ENCODE peak calls at places on chromosomes 5 and 9, in ten cellular contexts. B is lower leg skin; S is foreskin fibroblast; O is CD8-positive, alpha-beta T cell; K is progenitor cell of endocrine pancreas; X is epithelial cell of esophagus; Y is transverse colon; Z is MCF 10A; C is right atrium auricular region; H is fibroblast of pulmonary artery. I is an unnamed sample.

GRCh38 chr9:91415290-91415689 is 8.3 kb downstream of the NFIL3 start:
- DNase-seq in B (no peak), S (no peak), O (no peak), K (no peak), X (no peak), Y (no peak), Z (no peak), C (no peak), H (no peak), I (no peak)

GRCh38 chr5:161507591-161507990 is 38.9 kb downstream of the GABRB2 start:
- DNase-seq in B (no peak), S (no peak), O (no peak), K (no peak), X (peak), Y (no peak), Z (peak), C (no peak), H (no peak), I (no peak)

GRCh38 chr9:126399251-126399650 is 72.6 kb downstream of the MVB12B start:
- DNase-seq in B (no peak), S (no peak), O (no peak), K (no peak), X (no peak), Y (no peak), Z (no peak), C (no peak), H (no peak), I (no peak)

GRCh38 chr5:13115476-13115875 is 829.0 kb downstream of the DNAH5 start:
- DNase-seq in B (no peak), S (no peak), O (no peak), K (no peak), X (peak), Y (no peak), Z (peak), C (no peak), H (no peak), I (no peak)

GRCh38 chr9:79325501-79325900 is 246.3 kb upstream of the TLE4 start:
- DNase-seq in B (no peak), S (no peak), O (no peak), K (no peak), X (peak), Y (no peak), Z (no peak), C (no peak), H (no peak), I (no peak)

GRCh38 chr9:91085499-91086291 is 276.0 kb downstream of the AUH start:
- DNase-seq in B (no peak), S (no peak), O (no peak), K (no peak), X (peak), Y (no peak), Z (peak), C (no peak), H (peak), I (no peak)

GRCh38 chr9:93085676-93086075 is 10.3 kb upstream of the CARD19 start:
- DNase-seq in B (no peak), S (no peak), O (no peak), K (no peak), X (no peak), Y (no peak), Z (no peak), C (no peak), H (no peak), I (no peak)

GRCh38 chr5:112390327-112390726 is 28.8 kb downstream of the EPB41L4A start:
- DNase-seq in B (no peak), S (no peak), O (no peak), K (peak), X (peak), Y (peak), Z (no peak), C (no peak), H (no peak), I (no peak)

GRCh38 chr9:38671372-38671731 is 48.6 kb downstream of the FAM240B start:
- DNase-seq in B (no peak), S (no peak), O (no peak), K (no peak), X (no peak), Y (no peak), Z (no peak), C (peak), H (no peak), I (no peak)

GRCh38 chr9:5448461-5448860 is 1.9 kb upstream of the CD274 start:
- DNase-seq in B (no peak), S (no peak), O (no peak), K (no peak), X (no peak), Y (no peak), Z (no peak), C (no peak), H (no peak), I (no peak)

GRCh38 chr9:130294664-130295063 is 29.1 kb downstream of the HMCN2 start:
- DNase-seq in B (no peak), S (no peak), O (no peak), K (no peak), X (no peak), Y (no peak), Z (no peak), C (no peak), H (no peak), I (no peak)

GRCh38 chr5:14807471-14807870 is 64.1 kb downstream of the ANKH start:
- DNase-seq in B (no peak), S (no peak), O (no peak), K (no peak), X (no peak), Y (no peak), Z (no peak), C (no peak), H (no peak), I (no peak)

GRCh38 chr9:35078066-35078465 is 1.7 kb downstream of the FANCG start:
- DNase-seq in B (no peak), S (no peak), O (no peak), K (no peak), X (no peak), Y (no peak), Z (no peak), C (no peak), H (no peak), I (no peak)

GRCh38 chr5:149205625-149206523 is 64.6 kb downstream of the ABLIM3 start:
- DNase-seq in B (no peak), S (peak), O (no peak), K (no peak), X (peak), Y (no peak), Z (peak), C (peak), H (peak), I (no peak)

GRCh38 chr5:151026088-151026487 is 5.7 kb downstream of the GPX3 start:
- DNase-seq in B (no peak), S (no peak), O (no peak), K (no peak), X (no peak), Y (no peak), Z (no peak), C (no peak), H (no peak), I (no peak)

GRCh38 chr9:88992556-88992955 is 1.3 kb downstream of the S1PR3 start:
- DNase-seq in B (no peak), S (no peak), O (no peak), K (no peak), X (no peak), Y (no peak), Z (no peak), C (peak), H (no peak), I (no peak)

GRCh38 chr5:108386345-108387061 is 4.6 kb upstream of the FBXL17 start:
- DNase-seq in B (no peak), S (peak), O (no peak), K (no peak), X (peak), Y (no peak), Z (no peak), C (no peak), H (peak), I (no peak)

GRCh38 chr9:34125681-34126206 is 754 bp downstream of the DCAF12 start:
- DNase-seq in B (no peak), S (peak), O (no peak), K (no peak), X (peak), Y (peak), Z (peak), C (no peak), H (peak), I (no peak)

GRCh38 chr5:167244583-167244982 is 1046.9 kb upstream of the WWC1 start:
- DNase-seq in B (no peak), S (no peak), O (no peak), K (no peak), X (peak), Y (no peak), Z (peak), C (no peak), H (peak), I (no peak)

GRCh38 chr5:68015381-68015780 is 200.2 kb upstream of the PIK3R1 start:
- DNase-seq in B (no peak), S (no peak), O (no peak), K (no peak), X (no peak), Y (no peak), Z (no peak), C (no peak), H (no peak), I (no peak)

GRCh38 chr5:139382371-139382770 is 726 bp downstream of the SLC23A1 start:
- DNase-seq in B (no peak), S (no peak), O (no peak), K (no peak), X (no peak), Y (peak), Z (no peak), C (no peak), H (no peak), I (no peak)

GRCh38 chr5:149447373-149448367 is 68.6 kb upstream of the IL17B start:
- DNase-seq in B (no peak), S (no peak), O (no peak), K (no peak), X (no peak), Y (no peak), Z (peak), C (no peak), H (peak), I (no peak)

GRCh38 chr5:17248999-17249634 is 31.7 kb downstream of the BASP1 start:
- DNase-seq in B (peak), S (peak), O (no peak), K (no peak), X (peak), Y (no peak), Z (peak), C (peak), H (peak), I (no peak)

GRCh38 chr5:147417133-147417813 is 92.6 kb downstream of the DPYSL3 start:
- DNase-seq in B (peak), S (no peak), O (no peak), K (no peak), X (peak), Y (peak), Z (peak), C (peak), H (peak), I (no peak)

GRCh38 chr9:113708821-113709713 is 167.0 kb upstream of the ZNF618 start:
- DNase-seq in B (no peak), S (no peak), O (no peak), K (no peak), X (peak), Y (no peak), Z (no peak), C (no peak), H (no peak), I (peak)

GRCh38 chr9:127252405-127253093 is 12.0 kb upstream of the GARNL3 start:
- DNase-seq in B (no peak), S (no peak), O (no peak), K (no peak), X (peak), Y (no peak), Z (peak), C (no peak), H (no peak), I (no peak)

GRCh38 chr9:121688681-121689080 is 37.2 kb downstream of the DAB2IP start:
- DNase-seq in B (no peak), S (no peak), O (no peak), K (no peak), X (no peak), Y (no peak), Z (no peak), C (no peak), H (no peak), I (no peak)

GRCh38 chr9:121690316-121690715 is 38.9 kb downstream of the DAB2IP start:
- DNase-seq in B (no peak), S (no peak), O (no peak), K (no peak), X (no peak), Y (no peak), Z (no peak), C (no peak), H (no peak), I (no peak)

GRCh38 chr9:121690766-121691165 is 39.3 kb downstream of the DAB2IP start:
- DNase-seq in B (no peak), S (no peak), O (no peak), K (no peak), X (no peak), Y (no peak), Z (no peak), C (no peak), H (no peak), I (no peak)

GRCh38 chr9:121688149-121688680 is 36.8 kb downstream of the DAB2IP start:
- DNase-seq in B (no peak), S (no peak), O (no peak), K (no peak), X (no peak), Y (no peak), Z (no peak), C (no peak), H (no peak), I (no peak)

GRCh38 chr9:121689461-121690157 is 38.2 kb downstream of the DAB2IP start:
- DNase-seq in B (no peak), S (no peak), O (no peak), K (no peak), X (no peak), Y (no peak), Z (no peak), C (no peak), H (no peak), I (no peak)
- TF ChIP-seq CTCF in B (no peak), S (no peak), O (no peak), K (no peak), X (no peak), Y (no peak), Z (no peak), C (no peak), H (no peak), I (no peak)

GRCh38 chr9:120713257-120714087 is 798 bp downstream of the MEGF9 start:
- DNase-seq in B (no peak), S (no peak), O (no peak), K (peak), X (peak), Y (peak), Z (peak), C (no peak), H (no peak), I (no peak)
- TF ChIP-seq CTCF in B (no peak), S (no peak), O (no peak), K (peak), X (peak), Y (peak), Z (no peak), C (no peak), H (peak), I (peak)

DNA sequence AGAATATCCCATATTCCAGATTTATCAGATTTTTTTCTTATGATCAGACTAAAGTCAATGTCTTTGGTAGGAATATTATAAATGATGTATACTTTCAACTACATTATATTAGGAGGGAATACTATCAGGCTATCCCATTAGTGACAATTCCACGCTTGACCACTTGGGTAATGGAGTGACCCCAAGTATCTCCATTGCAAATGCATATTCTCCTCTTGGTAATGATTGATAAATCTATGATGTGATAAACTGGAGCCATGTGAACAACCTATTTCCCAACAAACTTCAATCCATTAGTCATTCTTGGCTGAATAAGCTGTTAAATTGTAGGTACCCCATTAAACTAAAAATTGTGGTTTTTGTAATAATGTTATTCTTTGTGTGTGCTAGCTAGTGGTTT is 12.2 kb upstream of the MPDZ start:
- DNase-seq in B (no peak), S (no peak), O (no peak), K (no peak), X (no peak), Y (no peak), Z (no peak), C (no peak), H (no peak), I (no peak)
- TF ChIP-seq CTCF in B (no peak), S (no peak), O (no peak), K (peak), X (no peak), Y (no peak), Z (no peak), C (no peak), H (no peak), I (peak)

DNA sequence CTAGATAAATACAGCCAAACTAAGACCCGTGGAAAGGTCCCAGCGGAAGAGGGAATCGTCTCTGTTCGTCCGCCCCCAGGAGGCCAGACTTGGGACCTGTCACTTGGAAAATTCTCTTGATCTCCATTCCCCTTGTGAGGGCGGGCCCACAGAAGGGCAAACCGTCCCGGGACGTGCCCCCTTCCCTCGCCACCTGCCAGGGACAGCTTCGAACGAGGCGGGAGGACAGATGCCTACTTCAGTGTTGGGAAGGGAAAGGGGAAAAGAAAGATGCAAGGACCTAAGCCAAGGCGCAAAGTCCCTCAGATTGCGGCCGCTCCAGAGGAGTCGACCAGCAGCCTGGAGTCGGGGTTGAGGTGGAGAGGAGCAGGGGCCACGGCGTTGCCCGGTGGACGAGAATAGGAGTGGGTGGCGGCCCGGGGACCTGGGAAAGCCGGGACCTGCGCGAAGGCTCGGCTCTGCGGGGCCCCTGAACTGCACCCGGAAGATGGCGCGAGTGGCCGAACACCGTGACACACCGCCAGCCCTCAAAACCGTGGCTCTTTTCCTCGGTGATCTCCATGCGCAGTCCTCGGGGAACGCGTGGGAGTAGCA is 4.4 kb upstream of the EBF1 start:
- DNase-seq in B (no peak), S (peak), O (no peak), K (no peak), X (peak), Y (no peak), Z (no peak), C (no peak), H (peak), I (no peak)
- TF ChIP-seq CTCF in B (no peak), S (peak), O (no peak), K (peak), X (peak), Y (no peak), Z (no peak), C (no peak), H (peak), I (peak)

GRCh38 chr5:64384761-64385160 is 121.1 kb upstream of the RGS7BP start:
- DNase-seq in B (no peak), S (no peak), O (no peak), K (no peak), X (peak), Y (no peak), Z (peak), C (no peak), H (peak), I (no peak)
- TF ChIP-seq CTCF in B (no peak), S (no peak), O (no peak), K (peak), X (peak), Y (no peak), Z (no peak), C (no peak), H (peak), I (peak)

I was measured in type B pancreatic cell.